ENCODE peak calls at places on chromosomes 13 and 19, in eight cellular contexts. M is stromal cell of bone marrow; Y is stimulated activated naive B cell treated with anti-CD40 and anti-IgM and Interleukin-4, amounts not matched to agents 10 μg/mL and 1 μg/mL and 100 μg/mL, for 72 hours; N is omental fat pad; O is astrocyte; K is NCI-H460; W is skeletal muscle cell; Z is HS-5. E is an unnamed sample.

GRCh38 chr19:35742121-35742724 is at the start of gene IGFLR1:
- DNase-seq in M (no peak), W (no peak), N (no peak), K (no peak), O (no peak), Y (peak), Z (no peak), E (no peak)

GRCh38 chr19:41219924-41220567 is 1.0 kb downstream of the AXL start:
- DNase-seq in N (no peak), W (no peak), K (no peak), Y (no peak), O (peak), M (no peak), Z (no peak), E (peak)

GRCh38 chr13:19860884-19861655 is 2.4 kb downstream of the ZMYM5 start:
- DNase-seq in M (peak), O (peak), N (no peak), Z (no peak), K (no peak), Y (no peak), W (no peak), E (no peak)

GRCh38 chr13:47499358-47500150 is 501.5 kb downstream of the SUCLA2 start:
- DNase-seq in K (peak), W (peak), Z (peak), Y (no peak), O (peak), M (peak), N (no peak), E (no peak)

GRCh38 chr13:93505104-93505952 is 278.7 kb downstream of the GPC6 start:
- DNase-seq in W (no peak), N (no peak), M (no peak), Y (no peak), K (no peak), Z (no peak), O (peak), E (no peak)

GRCh38 chr13:45142440-45143345 is 22.4 kb downstream of the GTF2F2 start:
- DNase-seq in Y (no peak), M (no peak), N (no peak), O (no peak), W (no peak), K (no peak), Z (no peak), E (no peak)

GRCh38 chr13:97256343-97256783 is 34.2 kb downstream of the MBNL2 start:
- DNase-seq in O (peak), Z (peak), W (no peak), Y (no peak), N (no peak), M (peak), K (peak), E (no peak)

GRCh38 chr13:85366759-85367417 is 432.3 kb downstream of the SLITRK6 start:
- DNase-seq in W (no peak), K (no peak), O (no peak), N (no peak), Y (no peak), Z (no peak), M (no peak), E (no peak)

GRCh38 chr19:45234089-45234869 is 10.9 kb downstream of the EXOC3L2 start:
- DNase-seq in W (no peak), Z (no peak), N (no peak), M (no peak), Y (no peak), K (no peak), O (no peak), E (no peak)

GRCh38 chr19:54172764-54173699 is at the start of gene TMC4:
- DNase-seq in Z (no peak), M (no peak), O (no peak), W (no peak), K (no peak), N (no peak), Y (no peak), E (no peak)

GRCh38 chr19:51480590-51480989 is 2.3 kb downstream of the CEACAM18 start:
- DNase-seq in N (no peak), W (no peak), O (no peak), M (no peak), Y (no peak), K (no peak), Z (no peak), E (no peak)

GRCh38 chr13:97307882-97308624 is 85.9 kb downstream of the MBNL2 start:
- DNase-seq in Y (no peak), W (no peak), M (peak), K (peak), Z (peak), O (peak), N (no peak), E (no peak)

GRCh38 chr19:7238091-7238490 is 56.1 kb downstream of the INSR start:
- DNase-seq in K (no peak), O (no peak), Y (no peak), N (no peak), Z (no peak), W (no peak), M (no peak), E (no peak)

GRCh38 chr19:14479985-14480694 is 5.0 kb upstream of the PTGER1 start:
- DNase-seq in Y (peak), M (no peak), Z (no peak), N (no peak), W (no peak), O (no peak), K (no peak), E (no peak)

GRCh38 chr19:15251749-15252397 is 19.6 kb upstream of the EPHX3 start:
- DNase-seq in K (peak), M (peak), Z (no peak), N (peak), Y (no peak), W (peak), O (peak), E (peak)

GRCh38 chr13:51861728-51862300 is at the start of gene CCDC70:
- DNase-seq in N (no peak), M (no peak), K (no peak), W (peak), O (peak), Z (peak), Y (no peak), E (no peak)

GRCh38 chr19:39765091-39766076 is 13.3 kb upstream of the LEUTX start:
- DNase-seq in K (peak), N (peak), W (peak), M (peak), Z (peak), Y (no peak), O (peak), E (no peak)

GRCh38 chr19:42250666-42251531 is 4.0 kb downstream of the ERF start:
- DNase-seq in M (no peak), W (no peak), O (no peak), Z (no peak), N (no peak), Y (no peak), K (no peak), E (no peak)

GRCh38 chr19:49333426-49334288 is 1.5 kb upstream of the CD37 start:
- DNase-seq in Z (no peak), W (no peak), N (no peak), Y (peak), K (no peak), M (no peak), O (no peak), E (no peak)

GRCh38 chr13:44218501-44219240 is 155.0 kb upstream of the SERP2 start:
- DNase-seq in Y (no peak), O (no peak), M (no peak), N (no peak), K (no peak), W (no peak), Z (no peak), E (peak)

GRCh38 chr13:60627071-60627686 is 230.2 kb downstream of the TDRD3 start:
- DNase-seq in O (peak), W (no peak), M (no peak), N (no peak), Z (no peak), Y (no peak), K (peak), E (no peak)

GRCh38 chr13:40589285-40590109 is 76.9 kb downstream of the FOXO1 start:
- DNase-seq in M (peak), K (no peak), Z (peak), N (no peak), W (peak), Y (peak), O (peak), E (no peak)

GRCh38 chr13:73293902-73294523 is 235.2 kb downstream of the KLF5 start:
- DNase-seq in M (no peak), Z (no peak), K (no peak), N (no peak), O (no peak), W (no peak), Y (no peak), E (no peak)

GRCh38 chr19:532578-533484 is 1.3 kb downstream of the CDC34 start:
- DNase-seq in W (no peak), O (peak), Y (no peak), Z (peak), N (no peak), K (peak), M (peak), E (no peak)

GRCh38 chr13:79995334-79995733 is 345.6 kb downstream of the SPRY2 start:
- DNase-seq in W (peak), K (peak), N (no peak), Z (peak), O (peak), M (peak), Y (no peak), E (no peak)

GRCh38 chr19:11420894-11421606 is 1.9 kb upstream of the RGL3 start:
- DNase-seq in Z (no peak), Y (no peak), W (no peak), N (no peak), O (no peak), K (no peak), M (no peak), E (no peak)

GRCh38 chr19:57410748-57411671 is at the start of gene ZNF17:
- DNase-seq in N (peak), W (peak), Z (peak), M (peak), O (peak), K (peak), Y (peak), E (peak)